ENCODE peak calls at places on chromosomes 6 and 20, in ten cellular contexts. One of them, this sample, is unnamed.

GRCh38 chr6:40340196-40340595 is 247.0 kb downstream of the LRFN2 start:
- DNase-seq in fibroblast of mammary gland: no peak
- DNase-seq in RWPE1: no peak
- DNase-seq in WTC11: no peak
- DNase-seq in H1: no peak
- DNase-seq in lower lobe of right lung: no peak
- DNase-seq in DND-41: no peak
- DNase-seq in pancreas: no peak
- DNase-seq in HCT116: no peak
- DNase-seq in thoracic aorta: no peak
- DNase-seq in this sample: no peak

GRCh38 chr6:131917318-131917717 is 33.9 kb downstream of the CCN2 start:
- DNase-seq in thoracic aorta: no peak
- DNase-seq in HCT116: no peak
- DNase-seq in WTC11: no peak
- DNase-seq in DND-41: peak; percentile 38
- DNase-seq in H1: no peak
- DNase-seq in RWPE1: no peak
- DNase-seq in fibroblast of mammary gland: no peak
- DNase-seq in lower lobe of right lung: no peak
- DNase-seq in pancreas: no peak
- DNase-seq in this sample: no peak

GRCh38 chr6:16969699-16970695 is 131.9 kb upstream of the STMND1 start:
- DNase-seq in DND-41: no peak
- DNase-seq in HCT116: no peak
- DNase-seq in WTC11: no peak
- DNase-seq in pancreas: no peak
- DNase-seq in lower lobe of right lung: no peak
- DNase-seq in thoracic aorta: no peak
- DNase-seq in fibroblast of mammary gland: peak; percentile 20
- DNase-seq in H1: no peak
- DNase-seq in RWPE1: no peak
- DNase-seq in this sample: no peak

GRCh38 chr6:28251648-28252506 is at the start of gene ZKSCAN4:
- DNase-seq in lower lobe of right lung: peak; percentile 70
- DNase-seq in fibroblast of mammary gland: peak; percentile 93
- DNase-seq in H1: peak; percentile 50
- DNase-seq in thoracic aorta: peak; percentile 36
- DNase-seq in HCT116: peak; percentile 90
- DNase-seq in pancreas: peak; percentile 36
- DNase-seq in RWPE1: peak; percentile 84
- DNase-seq in DND-41: peak; percentile 88
- DNase-seq in WTC11: peak; percentile 79
- DNase-seq in this sample: peak; percentile 88

GRCh38 chr6:152669894-152670293 is 27.8 kb upstream of the MYCT1 start:
- DNase-seq in RWPE1: peak; percentile 23
- DNase-seq in HCT116: peak; percentile 33
- DNase-seq in H1: no peak
- DNase-seq in WTC11: no peak
- DNase-seq in lower lobe of right lung: no peak
- DNase-seq in thoracic aorta: no peak
- DNase-seq in DND-41: no peak
- DNase-seq in pancreas: no peak
- DNase-seq in fibroblast of mammary gland: peak; percentile 51
- DNase-seq in this sample: no peak

GRCh38 chr6:22062807-22063408 is 233.9 kb downstream of the PRL start:
- DNase-seq in lower lobe of right lung: peak; percentile 77
- DNase-seq in fibroblast of mammary gland: no peak
- DNase-seq in H1: no peak
- DNase-seq in RWPE1: no peak
- DNase-seq in HCT116: no peak
- DNase-seq in pancreas: no peak
- DNase-seq in DND-41: peak; percentile 97
- DNase-seq in thoracic aorta: no peak
- DNase-seq in WTC11: no peak
- DNase-seq in this sample: peak; percentile 84

GRCh38 chr6:5173862-5174643 is 86.7 kb downstream of the LYRM4 start:
- DNase-seq in fibroblast of mammary gland: no peak
- DNase-seq in HCT116: no peak
- DNase-seq in thoracic aorta: no peak
- DNase-seq in RWPE1: no peak
- DNase-seq in H1: no peak
- DNase-seq in pancreas: no peak
- DNase-seq in lower lobe of right lung: no peak
- DNase-seq in DND-41: peak; percentile 54
- DNase-seq in WTC11: no peak
- DNase-seq in this sample: peak; percentile 85

GRCh38 chr20:58793512-58794420 is 56.9 kb downstream of the GNAS-AS1 start:
- DNase-seq in DND-41: no peak
- DNase-seq in WTC11: no peak
- DNase-seq in H1: no peak
- DNase-seq in lower lobe of right lung: no peak
- DNase-seq in HCT116: no peak
- DNase-seq in pancreas: no peak
- DNase-seq in thoracic aorta: no peak
- DNase-seq in fibroblast of mammary gland: no peak
- DNase-seq in RWPE1: no peak
- DNase-seq in this sample: no peak

GRCh38 chr20:43911066-43911465 is 3.6 kb upstream of the TOX2 start:
- DNase-seq in fibroblast of mammary gland: peak; percentile 79
- DNase-seq in pancreas: no peak
- DNase-seq in RWPE1: peak; percentile 67
- DNase-seq in WTC11: no peak
- DNase-seq in DND-41: no peak
- DNase-seq in H1: no peak
- DNase-seq in HCT116: peak; percentile 38
- DNase-seq in lower lobe of right lung: no peak
- DNase-seq in thoracic aorta: no peak
- DNase-seq in this sample: peak; percentile 37

GRCh38 chr6:34610819-34611477 is 54.8 kb upstream of the SPDEF start:
- DNase-seq in RWPE1: peak; percentile 48
- DNase-seq in thoracic aorta: no peak
- DNase-seq in DND-41: no peak
- DNase-seq in WTC11: no peak
- DNase-seq in pancreas: no peak
- DNase-seq in lower lobe of right lung: no peak
- DNase-seq in H1: no peak
- DNase-seq in HCT116: peak; percentile 64
- DNase-seq in fibroblast of mammary gland: peak; percentile 89
- DNase-seq in this sample: no peak

GRCh38 chr20:19212524-19213502 is at the start of gene SLC24A3:
- DNase-seq in HCT116: no peak
- DNase-seq in fibroblast of mammary gland: peak; percentile 8
- DNase-seq in WTC11: peak; percentile 77
- DNase-seq in DND-41: no peak
- DNase-seq in thoracic aorta: no peak
- DNase-seq in lower lobe of right lung: peak; percentile 90
- DNase-seq in pancreas: peak; percentile 56
- DNase-seq in H1: no peak
- DNase-seq in RWPE1: peak; percentile 8
- DNase-seq in this sample: peak; percentile 45

GRCh38 chr6:38110407-38111025 is 291.0 kb downstream of the ZFAND3 start:
- DNase-seq in lower lobe of right lung: no peak
- DNase-seq in pancreas: no peak
- DNase-seq in WTC11: no peak
- DNase-seq in H1: no peak
- DNase-seq in thoracic aorta: no peak
- DNase-seq in fibroblast of mammary gland: peak; percentile 12
- DNase-seq in DND-41: no peak
- DNase-seq in HCT116: no peak
- DNase-seq in RWPE1: no peak
- DNase-seq in this sample: no peak

GRCh38 chr20:10288954-10289646 is 70.5 kb downstream of the SNAP25 start:
- DNase-seq in H1: no peak
- DNase-seq in HCT116: no peak
- DNase-seq in pancreas: no peak
- DNase-seq in thoracic aorta: no peak
- DNase-seq in fibroblast of mammary gland: no peak
- DNase-seq in DND-41: no peak
- DNase-seq in RWPE1: no peak
- DNase-seq in WTC11: no peak
- DNase-seq in lower lobe of right lung: no peak
- DNase-seq in this sample: no peak

GRCh38 chr6:127053032-127053908 is 65.2 kb upstream of the RSPO3 start:
- DNase-seq in WTC11: no peak
- DNase-seq in RWPE1: no peak
- DNase-seq in thoracic aorta: no peak
- DNase-seq in fibroblast of mammary gland: peak; percentile 19
- DNase-seq in lower lobe of right lung: no peak
- DNase-seq in pancreas: no peak
- DNase-seq in DND-41: no peak
- DNase-seq in HCT116: no peak
- DNase-seq in H1: no peak
- DNase-seq in this sample: no peak

GRCh38 chr6:1175877-1176276 is 136.0 kb upstream of the FOXQ1 start:
- DNase-seq in fibroblast of mammary gland: no peak
- DNase-seq in HCT116: no peak
- DNase-seq in pancreas: no peak
- DNase-seq in RWPE1: no peak
- DNase-seq in lower lobe of right lung: no peak
- DNase-seq in H1: no peak
- DNase-seq in thoracic aorta: no peak
- DNase-seq in WTC11: no peak
- DNase-seq in DND-41: no peak
- DNase-seq in this sample: no peak

GRCh38 chr20:7352165-7352564 is 584.7 kb downstream of the BMP2 start:
- DNase-seq in fibroblast of mammary gland: no peak
- DNase-seq in H1: no peak
- DNase-seq in lower lobe of right lung: no peak
- DNase-seq in pancreas: no peak
- DNase-seq in WTC11: no peak
- DNase-seq in DND-41: no peak
- DNase-seq in HCT116: no peak
- DNase-seq in thoracic aorta: no peak
- DNase-seq in RWPE1: no peak
- DNase-seq in this sample: no peak

GRCh38 chr6:67736816-67737215 is 898.3 kb upstream of the ADGRB3 start:
- DNase-seq in HCT116: no peak
- DNase-seq in lower lobe of right lung: no peak
- DNase-seq in H1: no peak
- DNase-seq in fibroblast of mammary gland: no peak
- DNase-seq in DND-41: no peak
- DNase-seq in WTC11: no peak
- DNase-seq in RWPE1: no peak
- DNase-seq in pancreas: no peak
- DNase-seq in thoracic aorta: no peak
- DNase-seq in this sample: no peak

GRCh38 chr20:58709703-58710039 is 17.1 kb downstream of the NPEPL1 start:
- DNase-seq in thoracic aorta: no peak
- DNase-seq in RWPE1: no peak
- DNase-seq in H1: no peak
- DNase-seq in WTC11: no peak
- DNase-seq in pancreas: no peak
- DNase-seq in DND-41: no peak
- DNase-seq in HCT116: no peak
- DNase-seq in lower lobe of right lung: no peak
- DNase-seq in fibroblast of mammary gland: no peak
- DNase-seq in this sample: no peak

GRCh38 chr20:47501483-47502270 is at the start of gene NCOA3:
- DNase-seq in RWPE1: peak; percentile 99
- DNase-seq in lower lobe of right lung: peak; percentile 98
- DNase-seq in pancreas: peak; percentile 96
- DNase-seq in HCT116: peak; percentile 82
- DNase-seq in H1: peak; percentile 78
- DNase-seq in thoracic aorta: peak; percentile 79
- DNase-seq in fibroblast of mammary gland: peak; percentile 89
- DNase-seq in DND-41: peak; percentile 98
- DNase-seq in WTC11: peak; percentile 98
- DNase-seq in this sample: peak; percentile 98
- TF ChIP-seq CTCF in RWPE1: no peak
- TF ChIP-seq CTCF in lower lobe of right lung: peak; percentile 56
- TF ChIP-seq CTCF in pancreas: peak; percentile 42
- TF ChIP-seq CTCF in HCT116: peak; percentile 8
- TF ChIP-seq CTCF in H1: no peak
- TF ChIP-seq CTCF in thoracic aorta: peak; percentile 73
- TF ChIP-seq CTCF in fibroblast of mammary gland: no peak
- TF ChIP-seq CTCF in DND-41: peak; percentile 35
- TF ChIP-seq CTCF in WTC11: no peak
- TF ChIP-seq CTCF in this sample: no peak

GRCh38 chr6:14176429-14176828 is 58.9 kb downstream of the CD83 start:
- DNase-seq in fibroblast of mammary gland: no peak
- DNase-seq in DND-41: no peak
- DNase-seq in H1: no peak
- DNase-seq in HCT116: no peak
- DNase-seq in RWPE1: no peak
- DNase-seq in pancreas: no peak
- DNase-seq in WTC11: no peak
- DNase-seq in thoracic aorta: no peak
- DNase-seq in lower lobe of right lung: no peak
- DNase-seq in this sample: no peak
- TF ChIP-seq CTCF in fibroblast of mammary gland: no peak
- TF ChIP-seq CTCF in DND-41: no peak
- TF ChIP-seq CTCF in H1: no peak
- TF ChIP-seq CTCF in HCT116: no peak
- TF ChIP-seq CTCF in RWPE1: no peak
- TF ChIP-seq CTCF in pancreas: no peak
- TF ChIP-seq CTCF in WTC11: no peak
- TF ChIP-seq CTCF in thoracic aorta: no peak
- TF ChIP-seq CTCF in lower lobe of right lung: no peak
- TF ChIP-seq CTCF in this sample: no peak

GRCh38 chr20:50713677-50714101 is 17.7 kb upstream of the PARD6B start:
- DNase-seq in RWPE1: no peak
- DNase-seq in fibroblast of mammary gland: peak; percentile 66
- DNase-seq in H1: no peak
- DNase-seq in lower lobe of right lung: no peak
- DNase-seq in pancreas: no peak
- DNase-seq in DND-41: no peak
- DNase-seq in WTC11: peak; percentile 35
- DNase-seq in thoracic aorta: no peak
- DNase-seq in HCT116: no peak
- DNase-seq in this sample: no peak
- TF ChIP-seq CTCF in RWPE1: no peak
- TF ChIP-seq CTCF in fibroblast of mammary gland: peak; percentile 67
- TF ChIP-seq CTCF in H1: peak; percentile 66
- TF ChIP-seq CTCF in lower lobe of right lung: peak; percentile 40
- TF ChIP-seq CTCF in pancreas: peak; percentile 29
- TF ChIP-seq CTCF in DND-41: peak; percentile 19
- TF ChIP-seq CTCF in WTC11: no peak
- TF ChIP-seq CTCF in thoracic aorta: peak; percentile 12
- TF ChIP-seq CTCF in HCT116: peak; percentile 43
- TF ChIP-seq CTCF in this sample: no peak

DNA sequence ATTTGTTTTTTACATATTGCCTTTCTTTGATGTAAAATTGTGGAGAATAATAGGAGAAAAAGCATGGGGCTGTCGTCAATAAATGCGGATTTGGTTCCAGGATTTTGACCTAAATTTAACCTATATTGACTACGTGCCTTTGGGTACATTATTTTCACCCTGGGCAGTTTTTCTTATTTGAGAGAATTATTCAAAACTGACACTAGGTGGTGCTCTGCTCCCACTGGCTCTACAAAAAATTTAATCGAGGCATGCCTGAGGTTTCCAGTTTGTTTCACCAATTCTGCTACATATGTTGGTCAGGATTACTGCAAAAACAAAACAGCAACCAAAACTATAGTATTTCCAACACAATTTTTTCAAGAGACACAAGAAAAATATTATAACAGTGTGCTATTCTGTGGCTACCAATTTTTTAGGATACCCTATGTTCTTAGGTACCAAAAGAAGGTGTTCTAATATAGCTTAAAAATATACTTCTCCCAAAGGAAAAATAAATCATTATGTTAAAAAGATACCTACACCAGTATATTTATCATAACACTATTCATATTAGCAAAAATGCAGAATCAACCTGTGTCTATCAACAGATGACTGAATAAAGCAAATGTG is 48.6 kb upstream of the FABP7 start:
- DNase-seq in fibroblast of mammary gland: peak; percentile 54
- DNase-seq in HCT116: no peak
- DNase-seq in DND-41: peak; percentile 27
- DNase-seq in RWPE1: peak; percentile 20
- DNase-seq in pancreas: no peak
- DNase-seq in lower lobe of right lung: no peak
- DNase-seq in H1: no peak
- DNase-seq in thoracic aorta: no peak
- DNase-seq in WTC11: no peak
- DNase-seq in this sample: no peak
- TF ChIP-seq CTCF in fibroblast of mammary gland: peak; percentile 76
- TF ChIP-seq CTCF in HCT116: peak; percentile 78
- TF ChIP-seq CTCF in DND-41: peak; percentile 66
- TF ChIP-seq CTCF in RWPE1: peak; percentile 87
- TF ChIP-seq CTCF in pancreas: peak; percentile 49
- TF ChIP-seq CTCF in lower lobe of right lung: peak; percentile 73
- TF ChIP-seq CTCF in H1: peak; percentile 76
- TF ChIP-seq CTCF in thoracic aorta: peak; percentile 66
- TF ChIP-seq CTCF in WTC11: peak; percentile 62
- TF ChIP-seq CTCF in this sample: peak; percentile 84